ENCODE peak calls at places on chromosomes 11 and 22, in seven cellular contexts. One of them, this sample, is unnamed.

GRCh38 chr11:3627291-3627690 is 14.5 kb downstream of the ART5 start:
- DNase-seq in PC-3: no peak
- DNase-seq in adrenal gland: no peak
- DNase-seq in GM23338: no peak
- DNase-seq in body of pancreas: no peak
- DNase-seq in IMR-90: peak; percentile 81
- DNase-seq in HCT116: no peak
- DNase-seq in this sample: peak; percentile 68

GRCh38 chr11:59802639-59803176 is 7.9 kb downstream of the MRPL16 start:
- DNase-seq in PC-3: peak; percentile 84
- DNase-seq in adrenal gland: peak; percentile 38
- DNase-seq in GM23338: peak; percentile 58
- DNase-seq in body of pancreas: no peak
- DNase-seq in IMR-90: peak; percentile 58
- DNase-seq in HCT116: peak; percentile 46
- DNase-seq in this sample: peak; percentile 58

GRCh38 chr11:95767498-95767897 is 22.1 kb downstream of the FAM76B start:
- DNase-seq in PC-3: peak; percentile 25
- DNase-seq in adrenal gland: no peak
- DNase-seq in GM23338: no peak
- DNase-seq in body of pancreas: no peak
- DNase-seq in IMR-90: peak; percentile 79
- DNase-seq in HCT116: no peak
- DNase-seq in this sample: peak; percentile 16

GRCh38 chr11:121444508-121444907 is 7.6 kb upstream of the SORL1 start:
- DNase-seq in PC-3: no peak
- DNase-seq in adrenal gland: no peak
- DNase-seq in GM23338: no peak
- DNase-seq in body of pancreas: no peak
- DNase-seq in IMR-90: no peak
- DNase-seq in HCT116: no peak
- DNase-seq in this sample: no peak

GRCh38 chr22:21000987-21001600 is 824 bp downstream of the THAP7 start:
- DNase-seq in PC-3: no peak
- DNase-seq in adrenal gland: no peak
- DNase-seq in GM23338: no peak
- DNase-seq in body of pancreas: no peak
- DNase-seq in IMR-90: no peak
- DNase-seq in HCT116: no peak
- DNase-seq in this sample: no peak

GRCh38 chr11:121829159-121829643 is 286.8 kb downstream of the BLID start:
- DNase-seq in PC-3: peak; percentile 85
- DNase-seq in adrenal gland: peak; percentile 13
- DNase-seq in GM23338: no peak
- DNase-seq in body of pancreas: peak; percentile 10
- DNase-seq in IMR-90: peak; percentile 100
- DNase-seq in HCT116: peak; percentile 21
- DNase-seq in this sample: peak; percentile 99

GRCh38 chr11:65623177-65623576 is 7.6 kb downstream of the PCNX3 start:
- DNase-seq in PC-3: no peak
- DNase-seq in adrenal gland: no peak
- DNase-seq in GM23338: no peak
- DNase-seq in body of pancreas: no peak
- DNase-seq in IMR-90: no peak
- DNase-seq in HCT116: no peak
- DNase-seq in this sample: no peak

GRCh38 chr22:37842015-37842793 is 1.9 kb downstream of the ANKRD54 start:
- DNase-seq in PC-3: no peak
- DNase-seq in adrenal gland: peak; percentile 57
- DNase-seq in GM23338: no peak
- DNase-seq in body of pancreas: peak; percentile 62
- DNase-seq in IMR-90: no peak
- DNase-seq in HCT116: no peak
- DNase-seq in this sample: no peak

GRCh38 chr11:130217133-130217631 is 57.6 kb downstream of the ST14 start:
- DNase-seq in PC-3: no peak
- DNase-seq in adrenal gland: no peak
- DNase-seq in GM23338: no peak
- DNase-seq in body of pancreas: no peak
- DNase-seq in IMR-90: no peak
- DNase-seq in HCT116: no peak
- DNase-seq in this sample: no peak

GRCh38 chr11:32034680-32035079 is 56.2 kb upstream of the RCN1 start:
- DNase-seq in PC-3: no peak
- DNase-seq in adrenal gland: no peak
- DNase-seq in GM23338: no peak
- DNase-seq in body of pancreas: no peak
- DNase-seq in IMR-90: peak; percentile 58
- DNase-seq in HCT116: no peak
- DNase-seq in this sample: peak; percentile 6

GRCh38 chr11:50220651-50221050 is 188.0 kb downstream of the OR4C45 start:
- DNase-seq in PC-3: no peak
- DNase-seq in adrenal gland: no peak
- DNase-seq in GM23338: no peak
- DNase-seq in body of pancreas: no peak
- DNase-seq in IMR-90: no peak
- DNase-seq in HCT116: no peak
- DNase-seq in this sample: no peak

GRCh38 chr22:18971321-18971751 is 35.2 kb upstream of the PRODH start:
- DNase-seq in PC-3: no peak
- DNase-seq in adrenal gland: no peak
- DNase-seq in GM23338: no peak
- DNase-seq in body of pancreas: peak; percentile 37
- DNase-seq in IMR-90: no peak
- DNase-seq in HCT116: no peak
- DNase-seq in this sample: no peak

GRCh38 chr11:8694137-8694536 is 11.5 kb downstream of the RPL27A start:
- DNase-seq in PC-3: no peak
- DNase-seq in adrenal gland: no peak
- DNase-seq in GM23338: no peak
- DNase-seq in body of pancreas: no peak
- DNase-seq in IMR-90: no peak
- DNase-seq in HCT116: no peak
- DNase-seq in this sample: no peak

GRCh38 chr11:19980957-19981669 is 179.2 kb downstream of the DBX1 start:
- DNase-seq in PC-3: no peak
- DNase-seq in adrenal gland: no peak
- DNase-seq in GM23338: no peak
- DNase-seq in body of pancreas: peak; percentile 49
- DNase-seq in IMR-90: peak; percentile 74
- DNase-seq in HCT116: no peak
- DNase-seq in this sample: peak; percentile 69

GRCh38 chr22:45029501-45029900 is 19.7 kb upstream of the PHF21B start:
- DNase-seq in PC-3: no peak
- DNase-seq in adrenal gland: no peak
- DNase-seq in GM23338: no peak
- DNase-seq in body of pancreas: no peak
- DNase-seq in IMR-90: no peak
- DNase-seq in HCT116: no peak
- DNase-seq in this sample: no peak

GRCh38 chr11:88206746-88207145 is 31.5 kb upstream of the RAB38 start:
- DNase-seq in PC-3: peak; percentile 25
- DNase-seq in adrenal gland: no peak
- DNase-seq in GM23338: no peak
- DNase-seq in body of pancreas: no peak
- DNase-seq in IMR-90: no peak
- DNase-seq in HCT116: no peak
- DNase-seq in this sample: peak; percentile 4

GRCh38 chr11:46293616-46294015 is 16.2 kb downstream of the CREB3L1 start:
- DNase-seq in PC-3: peak; percentile 47
- DNase-seq in adrenal gland: no peak
- DNase-seq in GM23338: no peak
- DNase-seq in body of pancreas: no peak
- DNase-seq in IMR-90: peak; percentile 98
- DNase-seq in HCT116: no peak
- DNase-seq in this sample: peak; percentile 93

GRCh38 chr22:19114984-19115552 is 7.1 kb downstream of the DGCR2 start:
- DNase-seq in PC-3: no peak
- DNase-seq in adrenal gland: no peak
- DNase-seq in GM23338: no peak
- DNase-seq in body of pancreas: peak; percentile 16
- DNase-seq in IMR-90: no peak
- DNase-seq in HCT116: no peak
- DNase-seq in this sample: no peak

GRCh38 chr11:64313491-64314145 is 3.7 kb downstream of the TRMT112 start:
- DNase-seq in PC-3: no peak
- DNase-seq in adrenal gland: peak; percentile 81
- DNase-seq in GM23338: no peak
- DNase-seq in body of pancreas: no peak
- DNase-seq in IMR-90: no peak
- DNase-seq in HCT116: no peak
- DNase-seq in this sample: no peak

GRCh38 chr11:36149538-36150242 is 139.5 kb downstream of the COMMD9 start:
- DNase-seq in PC-3: peak; percentile 99
- DNase-seq in adrenal gland: peak; percentile 82
- DNase-seq in GM23338: peak; percentile 69
- DNase-seq in body of pancreas: peak; percentile 71
- DNase-seq in IMR-90: peak; percentile 100
- DNase-seq in HCT116: peak; percentile 99
- DNase-seq in this sample: peak; percentile 99

GRCh38 chr11:117205211-117205818 is 6.1 kb downstream of the TAGLN start:
- DNase-seq in PC-3: no peak
- DNase-seq in adrenal gland: peak; percentile 70
- DNase-seq in GM23338: no peak
- DNase-seq in body of pancreas: no peak
- DNase-seq in IMR-90: no peak
- DNase-seq in HCT116: no peak
- DNase-seq in this sample: no peak

DNA sequence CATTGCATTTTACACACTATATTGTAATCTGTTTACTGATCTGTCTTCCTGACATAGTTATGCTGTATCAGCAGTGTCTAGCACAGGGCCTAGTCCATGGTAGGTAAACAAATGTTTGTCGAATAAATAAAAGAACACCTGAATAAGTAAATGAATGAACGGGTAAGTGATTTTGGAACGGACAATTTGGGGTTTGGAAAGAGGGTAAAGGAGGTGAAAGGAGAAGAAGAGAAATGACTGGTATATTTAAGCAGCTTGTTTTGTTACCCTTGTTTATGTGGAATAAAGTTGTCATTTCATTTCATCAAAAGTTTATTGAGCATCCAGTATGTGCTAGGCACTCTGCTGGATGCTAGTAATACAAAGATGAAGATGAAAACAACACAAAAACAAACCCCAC is at the start of gene HEPN1:
- DNase-seq in PC-3: no peak
- DNase-seq in adrenal gland: no peak
- DNase-seq in GM23338: no peak
- DNase-seq in body of pancreas: no peak
- DNase-seq in IMR-90: no peak
- DNase-seq in HCT116: no peak
- DNase-seq in this sample: no peak
- H3K27ac ChIP-seq in PC-3: no peak within 1 kb of the TSS
- H3K27ac ChIP-seq in adrenal gland: no peak within 1 kb of the TSS
- H3K27ac ChIP-seq in GM23338: no peak within 1 kb of the TSS
- H3K27ac ChIP-seq in body of pancreas: no peak within 1 kb of the TSS
- H3K27ac ChIP-seq in IMR-90: no peak within 1 kb of the TSS
- H3K27ac ChIP-seq in HCT116: no peak within 1 kb of the TSS
- H3K27ac ChIP-seq in this sample: no peak within 1 kb of the TSS

DNA sequence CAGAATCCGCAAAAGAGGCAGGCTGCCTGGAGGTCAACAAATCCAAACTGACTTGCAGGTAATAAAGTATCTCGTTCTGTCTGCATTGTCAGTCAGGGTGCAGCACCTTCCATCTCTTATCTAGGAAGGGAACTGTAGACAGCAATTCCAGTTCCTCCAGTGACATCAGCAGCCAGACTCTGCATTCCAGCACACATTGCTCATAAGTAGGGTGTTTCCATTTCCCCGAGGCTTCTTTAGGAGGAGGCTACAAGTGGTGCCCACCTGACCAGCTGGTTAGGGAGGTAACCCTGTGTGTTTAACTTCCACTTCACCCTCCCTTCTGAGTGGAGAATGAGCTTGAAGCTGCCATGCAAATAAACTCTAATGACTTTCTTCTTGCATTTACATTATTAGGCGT is 53.3 kb downstream of the NTM start:
- DNase-seq in PC-3: peak; percentile 62
- DNase-seq in adrenal gland: no peak
- DNase-seq in GM23338: no peak
- DNase-seq in body of pancreas: no peak
- DNase-seq in IMR-90: peak; percentile 7
- DNase-seq in HCT116: no peak
- DNase-seq in this sample: no peak
- H3K27ac ChIP-seq in PC-3: no peak overlapping the region
- H3K27ac ChIP-seq in adrenal gland: no peak overlapping the region
- H3K27ac ChIP-seq in GM23338: peak overlapping the region; percentile 36
- H3K27ac ChIP-seq in body of pancreas: no peak overlapping the region
- H3K27ac ChIP-seq in IMR-90: no peak overlapping the region
- H3K27ac ChIP-seq in HCT116: no peak overlapping the region
- H3K27ac ChIP-seq in this sample: no peak overlapping the region

DNA sequence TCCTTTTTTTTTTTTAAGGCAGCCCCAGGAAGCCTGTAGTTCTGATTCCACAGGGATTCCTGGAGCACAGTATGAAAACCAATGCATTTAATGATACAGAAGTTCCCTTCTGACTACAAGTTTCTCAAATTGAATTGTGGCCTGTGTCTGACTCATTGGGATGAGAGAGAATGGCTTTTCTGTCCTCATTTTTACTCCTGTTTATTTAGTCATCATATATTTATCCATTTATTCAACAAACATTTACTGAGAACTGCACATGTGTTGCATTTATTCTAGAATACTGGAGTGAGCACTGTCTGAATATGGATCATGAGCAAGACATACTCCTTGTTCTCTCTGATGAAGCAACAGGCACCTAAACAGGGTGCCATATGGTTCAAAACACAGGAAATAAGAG is 231.2 kb downstream of the NTM start:
- DNase-seq in PC-3: no peak
- DNase-seq in adrenal gland: no peak
- DNase-seq in GM23338: no peak
- DNase-seq in body of pancreas: no peak
- DNase-seq in IMR-90: no peak
- DNase-seq in HCT116: no peak
- DNase-seq in this sample: no peak
- H3K27ac ChIP-seq in PC-3: no peak overlapping the region
- H3K27ac ChIP-seq in adrenal gland: no peak overlapping the region
- H3K27ac ChIP-seq in GM23338: no peak overlapping the region
- H3K27ac ChIP-seq in body of pancreas: no peak overlapping the region
- H3K27ac ChIP-seq in IMR-90: no peak overlapping the region
- H3K27ac ChIP-seq in HCT116: no peak overlapping the region
- H3K27ac ChIP-seq in this sample: no peak overlapping the region

DNA sequence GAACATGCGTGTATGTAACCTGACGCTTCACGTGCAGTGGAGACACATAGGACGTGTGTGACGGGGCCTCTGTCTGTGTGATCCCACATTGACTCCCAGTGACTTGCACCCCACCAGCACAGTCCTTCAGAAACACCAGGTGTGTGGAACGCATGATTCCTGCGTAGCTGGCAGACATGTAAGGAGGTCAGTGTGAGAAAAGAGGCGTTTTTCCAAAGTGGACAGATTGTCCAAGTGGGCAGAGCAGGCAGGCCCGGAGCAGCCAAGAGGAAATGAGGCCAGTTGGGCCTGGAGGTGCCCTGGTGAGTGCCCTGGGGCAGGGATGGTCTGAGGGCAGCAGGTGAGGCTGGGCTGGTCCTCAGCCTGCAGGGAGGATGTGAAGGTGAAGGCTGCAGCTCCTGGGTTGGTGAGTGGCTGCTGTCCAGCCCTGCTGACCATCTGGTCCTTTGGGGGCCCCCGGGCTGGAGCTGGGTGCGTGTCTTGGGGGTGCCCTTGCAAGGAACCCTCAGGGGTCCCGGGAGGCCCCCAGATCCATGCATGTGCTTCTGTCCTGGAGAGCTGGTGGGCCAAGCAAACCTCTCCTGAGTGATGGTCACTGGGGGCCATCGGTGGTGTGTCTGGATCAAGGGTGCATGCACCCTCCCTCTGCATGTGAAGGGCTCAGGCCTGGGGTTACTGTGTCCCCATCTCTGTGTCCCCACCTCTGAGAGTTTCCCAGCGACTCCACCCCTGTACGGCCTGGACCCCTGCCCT is 26.6 kb downstream of the SHANK3 start:
- DNase-seq in PC-3: no peak
- DNase-seq in adrenal gland: peak; percentile 5
- DNase-seq in GM23338: no peak
- DNase-seq in body of pancreas: peak; percentile 5
- DNase-seq in IMR-90: no peak
- DNase-seq in HCT116: no peak
- DNase-seq in this sample: no peak
- H3K27ac ChIP-seq in PC-3: no peak overlapping the region
- H3K27ac ChIP-seq in adrenal gland: no peak overlapping the region
- H3K27ac ChIP-seq in GM23338: no peak overlapping the region
- H3K27ac ChIP-seq in body of pancreas: no peak overlapping the region
- H3K27ac ChIP-seq in IMR-90: no peak overlapping the region
- H3K27ac ChIP-seq in HCT116: no peak overlapping the region
- H3K27ac ChIP-seq in this sample: no peak overlapping the region

This sample was measured in brain microvascular endothelial cell.